ENCODE peak calls at places on chromosomes 7 and 10, in six cellular contexts. One of them, this sample, is unnamed.

GRCh38 chr10:110456523-110457091 is 41.1 kb upstream of the DUSP5 start:
- DNase-seq in Peyer's patch: no peak
- DNase-seq in fibroblast of lung: no peak
- DNase-seq in MCF 10A: peak; percentile 87
- DNase-seq in lower leg skin: no peak
- DNase-seq in left ventricle myocardium inferior: no peak
- DNase-seq in this sample: peak; percentile 50

GRCh38 chr7:46393142-46393541 is 472.1 kb upstream of the IGFBP3 start:
- DNase-seq in lower leg skin: peak; percentile 44
- DNase-seq in MCF 10A: no peak
- DNase-seq in left ventricle myocardium inferior: no peak
- DNase-seq in fibroblast of lung: peak; percentile 74
- DNase-seq in Peyer's patch: no peak
- DNase-seq in this sample: no peak

GRCh38 chr10:70440296-70441160 is 953 bp downstream of the NODAL start:
- DNase-seq in lower leg skin: no peak
- DNase-seq in Peyer's patch: no peak
- DNase-seq in left ventricle myocardium inferior: no peak
- DNase-seq in fibroblast of lung: no peak
- DNase-seq in MCF 10A: no peak
- DNase-seq in this sample: no peak

GRCh38 chr10:77586719-77587423 is 50.7 kb downstream of the KCNMA1 start:
- DNase-seq in left ventricle myocardium inferior: no peak
- DNase-seq in fibroblast of lung: peak; percentile 99
- DNase-seq in Peyer's patch: peak; percentile 30
- DNase-seq in lower leg skin: no peak
- DNase-seq in MCF 10A: peak; percentile 92
- DNase-seq in this sample: no peak

GRCh38 chr7:117902314-117902889 is 29.2 kb upstream of the CTTNBP2 start:
- DNase-seq in MCF 10A: no peak
- DNase-seq in left ventricle myocardium inferior: no peak
- DNase-seq in Peyer's patch: no peak
- DNase-seq in fibroblast of lung: no peak
- DNase-seq in lower leg skin: no peak
- DNase-seq in this sample: no peak

GRCh38 chr10:118139321-118139720 is 92.6 kb upstream of the RAB11FIP2 start:
- DNase-seq in left ventricle myocardium inferior: no peak
- DNase-seq in lower leg skin: no peak
- DNase-seq in Peyer's patch: no peak
- DNase-seq in fibroblast of lung: no peak
- DNase-seq in MCF 10A: no peak
- DNase-seq in this sample: no peak

GRCh38 chr7:12764355-12765000 is 77.0 kb downstream of the ARL4A start:
- DNase-seq in left ventricle myocardium inferior: no peak
- DNase-seq in Peyer's patch: no peak
- DNase-seq in MCF 10A: no peak
- DNase-seq in lower leg skin: no peak
- DNase-seq in fibroblast of lung: no peak
- DNase-seq in this sample: no peak

GRCh38 chr7:4787541-4787940 is 12.1 kb downstream of the AP5Z1 start:
- DNase-seq in MCF 10A: no peak
- DNase-seq in Peyer's patch: no peak
- DNase-seq in left ventricle myocardium inferior: no peak
- DNase-seq in lower leg skin: no peak
- DNase-seq in fibroblast of lung: no peak
- DNase-seq in this sample: no peak

GRCh38 chr10:12628964-12629766 is 279.8 kb downstream of the CAMK1D start:
- DNase-seq in Peyer's patch: no peak
- DNase-seq in MCF 10A: no peak
- DNase-seq in left ventricle myocardium inferior: no peak
- DNase-seq in lower leg skin: no peak
- DNase-seq in fibroblast of lung: no peak
- DNase-seq in this sample: no peak

GRCh38 chr10:112532053-112532658 is 85.1 kb downstream of the VTI1A start:
- DNase-seq in MCF 10A: no peak
- DNase-seq in left ventricle myocardium inferior: no peak
- DNase-seq in lower leg skin: no peak
- DNase-seq in Peyer's patch: no peak
- DNase-seq in fibroblast of lung: peak; percentile 76
- DNase-seq in this sample: no peak

GRCh38 chr10:12097791-12098190 is 29.0 kb downstream of the DHTKD1 start:
- DNase-seq in left ventricle myocardium inferior: no peak
- DNase-seq in lower leg skin: no peak
- DNase-seq in Peyer's patch: no peak
- DNase-seq in fibroblast of lung: no peak
- DNase-seq in MCF 10A: no peak
- DNase-seq in this sample: no peak

GRCh38 chr10:92052088-92052487 is 128.5 kb downstream of the BTAF1 start:
- DNase-seq in left ventricle myocardium inferior: peak; percentile 81
- DNase-seq in Peyer's patch: no peak
- DNase-seq in MCF 10A: no peak
- DNase-seq in fibroblast of lung: no peak
- DNase-seq in lower leg skin: no peak
- DNase-seq in this sample: no peak

GRCh38 chr10:42955493-42955889 is 121.4 kb upstream of the RET start:
- DNase-seq in lower leg skin: no peak
- DNase-seq in left ventricle myocardium inferior: no peak
- DNase-seq in fibroblast of lung: no peak
- DNase-seq in MCF 10A: no peak
- DNase-seq in Peyer's patch: no peak
- DNase-seq in this sample: peak; percentile 29

GRCh38 chr10:64699244-64699643 is 1178.0 kb downstream of the REEP3 start:
- DNase-seq in left ventricle myocardium inferior: no peak
- DNase-seq in MCF 10A: no peak
- DNase-seq in lower leg skin: no peak
- DNase-seq in fibroblast of lung: no peak
- DNase-seq in Peyer's patch: no peak
- DNase-seq in this sample: no peak

GRCh38 chr10:5888843-5889623 is 660 bp downstream of the ANKRD16 start:
- DNase-seq in MCF 10A: peak; percentile 27
- DNase-seq in Peyer's patch: peak; percentile 65
- DNase-seq in left ventricle myocardium inferior: peak; percentile 24
- DNase-seq in fibroblast of lung: peak; percentile 11
- DNase-seq in lower leg skin: no peak
- DNase-seq in this sample: no peak

GRCh38 chr7:147014596-147014995 is 898.0 kb downstream of the CNTNAP2 start:
- DNase-seq in Peyer's patch: no peak
- DNase-seq in fibroblast of lung: no peak
- DNase-seq in left ventricle myocardium inferior: no peak
- DNase-seq in MCF 10A: no peak
- DNase-seq in lower leg skin: no peak
- DNase-seq in this sample: no peak

GRCh38 chr7:137731436-137731835 is 115.3 kb downstream of the DGKI start:
- DNase-seq in left ventricle myocardium inferior: no peak
- DNase-seq in lower leg skin: no peak
- DNase-seq in Peyer's patch: no peak
- DNase-seq in fibroblast of lung: peak; percentile 13
- DNase-seq in MCF 10A: no peak
- DNase-seq in this sample: no peak

GRCh38 chr10:77927343-77928256 is 1.0 kb upstream of the DLG5 start:
- DNase-seq in Peyer's patch: no peak
- DNase-seq in left ventricle myocardium inferior: no peak
- DNase-seq in lower leg skin: no peak
- DNase-seq in fibroblast of lung: peak; percentile 22
- DNase-seq in MCF 10A: no peak
- DNase-seq in this sample: no peak

GRCh38 chr10:129593953-129594352 is 126.9 kb downstream of the MGMT start:
- DNase-seq in Peyer's patch: no peak
- DNase-seq in MCF 10A: no peak
- DNase-seq in lower leg skin: no peak
- DNase-seq in left ventricle myocardium inferior: no peak
- DNase-seq in fibroblast of lung: no peak
- DNase-seq in this sample: no peak

GRCh38 chr7:151714201-151714600 is 162.7 kb downstream of the PRKAG2 start:
- DNase-seq in MCF 10A: no peak
- DNase-seq in lower leg skin: no peak
- DNase-seq in Peyer's patch: no peak
- DNase-seq in fibroblast of lung: no peak
- DNase-seq in left ventricle myocardium inferior: no peak
- DNase-seq in this sample: no peak

GRCh38 chr10:44386546-44387052 is 1.7 kb upstream of the CXCL12 start:
- DNase-seq in fibroblast of lung: peak; percentile 57
- DNase-seq in left ventricle myocardium inferior: peak; percentile 72
- DNase-seq in Peyer's patch: peak; percentile 78
- DNase-seq in lower leg skin: no peak
- DNase-seq in MCF 10A: peak; percentile 46
- DNase-seq in this sample: peak; percentile 73

GRCh38 chr7:25318077-25318476 is 89.8 kb upstream of the NPVF start:
- DNase-seq in MCF 10A: no peak
- DNase-seq in Peyer's patch: no peak
- DNase-seq in fibroblast of lung: no peak
- DNase-seq in left ventricle myocardium inferior: no peak
- DNase-seq in lower leg skin: no peak
- DNase-seq in this sample: no peak

GRCh38 chr7:127154101-127154500 is 98.6 kb downstream of the GRM8 start:
- DNase-seq in MCF 10A: no peak
- DNase-seq in lower leg skin: no peak
- DNase-seq in Peyer's patch: no peak
- DNase-seq in left ventricle myocardium inferior: no peak
- DNase-seq in fibroblast of lung: no peak
- DNase-seq in this sample: no peak

GRCh38 chr7:148699024-148699771 is 495 bp downstream of the CUL1 start:
- DNase-seq in Peyer's patch: peak; percentile 76
- DNase-seq in left ventricle myocardium inferior: peak; percentile 61
- DNase-seq in fibroblast of lung: peak; percentile 63
- DNase-seq in lower leg skin: peak; percentile 33
- DNase-seq in MCF 10A: peak; percentile 45
- DNase-seq in this sample: no peak
- TF ChIP-seq CTCF in Peyer's patch: no peak
- TF ChIP-seq CTCF in left ventricle myocardium inferior: no peak
- TF ChIP-seq CTCF in fibroblast of lung: no peak
- TF ChIP-seq CTCF in lower leg skin: no peak
- TF ChIP-seq CTCF in MCF 10A: no peak
- TF ChIP-seq CTCF in this sample: no peak

GRCh38 chr7:26562841-26563240 is 271.2 kb downstream of the SNX10 start:
- DNase-seq in Peyer's patch: no peak
- DNase-seq in fibroblast of lung: no peak
- DNase-seq in lower leg skin: no peak
- DNase-seq in MCF 10A: no peak
- DNase-seq in left ventricle myocardium inferior: no peak
- DNase-seq in this sample: no peak
- TF ChIP-seq CTCF in Peyer's patch: no peak
- TF ChIP-seq CTCF in fibroblast of lung: no peak
- TF ChIP-seq CTCF in lower leg skin: no peak
- TF ChIP-seq CTCF in MCF 10A: peak; percentile 7
- TF ChIP-seq CTCF in left ventricle myocardium inferior: no peak
- TF ChIP-seq CTCF in this sample: no peak

DNA sequence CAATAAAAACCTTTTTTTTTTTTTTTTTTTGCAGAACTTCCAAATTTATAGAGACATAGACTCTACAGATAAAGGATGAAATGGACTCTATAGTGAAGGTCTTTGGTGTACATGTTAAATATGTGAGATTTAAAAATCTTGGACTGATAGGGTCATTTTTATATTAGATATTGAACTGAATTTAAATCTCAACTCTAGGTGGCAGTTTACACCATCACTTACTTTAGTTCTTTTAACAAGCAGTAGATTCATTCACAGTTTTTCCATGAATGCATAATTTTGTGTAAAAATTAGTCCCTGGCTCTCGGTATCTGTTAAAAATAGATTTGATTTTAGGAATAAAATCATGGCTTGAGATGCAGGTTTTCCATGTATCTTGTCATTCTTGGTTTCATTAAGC is 31.1 kb upstream of the SNX13 start:
- DNase-seq in lower leg skin: no peak
- DNase-seq in Peyer's patch: no peak
- DNase-seq in MCF 10A: peak; percentile 4
- DNase-seq in fibroblast of lung: peak; percentile 50
- DNase-seq in left ventricle myocardium inferior: no peak
- DNase-seq in this sample: no peak
- TF ChIP-seq CTCF in lower leg skin: no peak
- TF ChIP-seq CTCF in Peyer's patch: peak; percentile 13
- TF ChIP-seq CTCF in MCF 10A: peak; percentile 30
- TF ChIP-seq CTCF in fibroblast of lung: no peak
- TF ChIP-seq CTCF in left ventricle myocardium inferior: peak; percentile 48
- TF ChIP-seq CTCF in this sample: no peak

DNA sequence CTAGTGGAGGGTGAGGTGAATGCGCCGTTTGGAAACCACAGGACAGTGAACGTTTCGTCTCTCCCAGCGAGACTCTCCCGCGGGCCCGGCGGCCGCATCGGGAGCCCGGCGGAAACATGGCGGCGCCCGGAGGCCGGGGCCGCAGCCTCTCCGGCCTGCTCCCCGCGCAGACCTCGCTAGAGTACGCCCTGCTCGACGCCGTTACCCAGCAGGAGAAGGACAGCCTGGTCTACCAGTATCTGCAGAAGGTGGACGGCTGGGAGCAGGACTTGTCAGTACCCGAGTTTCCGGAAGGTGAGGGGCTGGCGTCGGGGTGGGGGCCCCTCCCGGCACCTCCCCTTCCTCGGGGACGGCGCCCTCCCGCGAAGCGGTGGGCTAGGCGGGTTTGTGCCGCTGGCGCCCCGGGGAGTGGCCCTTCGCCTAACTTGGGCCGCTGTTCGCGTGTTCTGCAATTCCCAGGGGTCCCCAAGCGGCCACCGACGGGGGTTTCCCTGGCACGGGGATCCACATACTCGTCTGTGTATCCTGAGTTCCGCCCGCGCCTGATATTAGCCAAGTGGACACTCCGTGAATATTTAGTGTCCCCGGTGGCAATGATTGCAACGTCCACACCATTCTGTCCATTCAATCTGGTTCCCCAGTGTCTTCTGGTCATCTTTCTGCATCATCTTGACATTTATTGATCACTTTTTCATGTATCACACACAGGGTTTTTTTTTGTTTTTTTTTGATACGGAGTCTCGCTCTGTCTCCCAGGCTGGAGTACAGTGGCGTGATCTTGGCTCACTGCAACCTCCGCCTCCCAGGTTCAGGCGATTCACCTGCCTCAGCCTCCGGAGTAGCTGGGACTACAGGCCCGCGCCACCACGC is 531 bp downstream of the NHLRC2 start:
- DNase-seq in MCF 10A: peak; percentile 41
- DNase-seq in fibroblast of lung: peak; percentile 29
- DNase-seq in left ventricle myocardium inferior: peak; percentile 53
- DNase-seq in Peyer's patch: no peak
- DNase-seq in lower leg skin: peak; percentile 31
- DNase-seq in this sample: peak; percentile 71
- TF ChIP-seq CTCF in MCF 10A: no peak
- TF ChIP-seq CTCF in fibroblast of lung: no peak
- TF ChIP-seq CTCF in left ventricle myocardium inferior: peak; percentile 24
- TF ChIP-seq CTCF in Peyer's patch: peak; percentile 16
- TF ChIP-seq CTCF in lower leg skin: no peak
- TF ChIP-seq CTCF in this sample: no peak

GRCh38 chr7:23514755-23515154 is 17.0 kb downstream of the TRA2A start:
- DNase-seq in fibroblast of lung: no peak
- DNase-seq in MCF 10A: no peak
- DNase-seq in left ventricle myocardium inferior: no peak
- DNase-seq in lower leg skin: no peak
- DNase-seq in Peyer's patch: no peak
- DNase-seq in this sample: no peak

GRCh38 chr7:23524473-23524872 is 7.3 kb downstream of the TRA2A start:
- DNase-seq in left ventricle myocardium inferior: no peak
- DNase-seq in lower leg skin: no peak
- DNase-seq in fibroblast of lung: no peak
- DNase-seq in MCF 10A: no peak
- DNase-seq in Peyer's patch: no peak
- DNase-seq in this sample: no peak

GRCh38 chr7:23523486-23524075 is 8.2 kb downstream of the TRA2A start:
- DNase-seq in Peyer's patch: no peak
- DNase-seq in left ventricle myocardium inferior: no peak
- DNase-seq in fibroblast of lung: no peak
- DNase-seq in MCF 10A: no peak
- DNase-seq in lower leg skin: no peak
- DNase-seq in this sample: no peak

GRCh38 chr7:23520582-23520981 is 11.2 kb downstream of the TRA2A start:
- DNase-seq in left ventricle myocardium inferior: no peak
- DNase-seq in Peyer's patch: no peak
- DNase-seq in fibroblast of lung: no peak
- DNase-seq in MCF 10A: no peak
- DNase-seq in lower leg skin: no peak
- DNase-seq in this sample: no peak
- TF ChIP-seq CTCF in left ventricle myocardium inferior: no peak
- TF ChIP-seq CTCF in Peyer's patch: no peak
- TF ChIP-seq CTCF in fibroblast of lung: no peak
- TF ChIP-seq CTCF in MCF 10A: no peak
- TF ChIP-seq CTCF in lower leg skin: no peak
- TF ChIP-seq CTCF in this sample: no peak